ENCODE peak calls at places on chromosomes 11 and 22, in five cellular contexts. C, X, G, T and U are unnamed samples. For H3K4me1, the result is how much of the 10 kb centered on the place peaks cover.

GRCh38 chr22:29951675-29952413 is 68.9 kb downstream of the MTMR3 start:
- DNase-seq in C (no peak), X (no peak), G (no peak), T (no peak), U (no peak)

GRCh38 chr11:126189109-126189929 is 22.1 kb downstream of the RPUSD4 start:
- DNase-seq in C (no peak), X (no peak), G (no peak), T (no peak), U (peak)

GRCh38 chr22:37498289-37498909 is 12.2 kb upstream of the MFNG start:
- DNase-seq in C (no peak), X (peak), G (no peak), T (no peak), U (peak)

GRCh38 chr11:131824766-131825165 is 454.4 kb downstream of the NTM start:
- DNase-seq in C (no peak), X (no peak), G (no peak), T (no peak), U (no peak)

GRCh38 chr11:83540112-83540675 is 254.0 kb upstream of the CCDC90B start:
- DNase-seq in C (no peak), X (no peak), G (no peak), T (no peak), U (no peak)

GRCh38 chr11:77561257-77561656 is 28.5 kb upstream of the AQP11 start:
- DNase-seq in C (no peak), X (no peak), G (no peak), T (no peak), U (no peak)

GRCh38 chr22:50316114-50317065 is 8.9 kb upstream of the PLXNB2 start:
- DNase-seq in C (no peak), X (no peak), G (no peak), T (no peak), U (peak)

GRCh38 chr11:10625281-10625981 is 57.0 kb upstream of the LYVE1 start:
- DNase-seq in C (no peak), X (no peak), G (no peak), T (no peak), U (no peak)

GRCh38 chr22:49369726-49370717 is 457.7 kb downstream of the BRD1 start:
- DNase-seq in C (no peak), X (no peak), G (no peak), T (no peak), U (peak)

GRCh38 chr22:36528336-36528735 is 630 bp downstream of the EIF3D start:
- DNase-seq in C (no peak), X (no peak), G (no peak), T (no peak), U (no peak)

GRCh38 chr11:11706022-11706421 is 84.2 kb upstream of the GALNT18 start:
- DNase-seq in C (no peak), X (no peak), G (no peak), T (no peak), U (no peak)

GRCh38 chr22:26170795-26171194 is 1.5 kb downstream of the SEZ6L start:
- DNase-seq in C (no peak), X (no peak), G (no peak), T (no peak), U (no peak)

GRCh38 chr11:26330255-26330654 is 1.7 kb upstream of the ANO3 start:
- DNase-seq in C (no peak), X (no peak), G (no peak), T (no peak), U (no peak)

GRCh38 chr11:124892131-124892530 is 5.5 kb downstream of the ROBO4 start:
- DNase-seq in C (no peak), X (no peak), G (no peak), T (no peak), U (no peak)
- TF ChIP-seq POLR2A in C (no peak), X (no peak), G (no peak), T (no peak), U (no peak)

GRCh38 chr22:20272700-20273099 is 4.6 kb upstream of the RTN4R start:
- DNase-seq in C (no peak), X (no peak), G (no peak), T (no peak), U (no peak)

GRCh38 chr22:20272174-20272573 is 4.1 kb upstream of the RTN4R start:
- DNase-seq in C (no peak), X (no peak), G (no peak), T (no peak), U (no peak)

GRCh38 chr22:20273720-20274119 is 5.6 kb upstream of the RTN4R start:
- DNase-seq in C (no peak), X (no peak), G (no peak), T (no peak), U (no peak)

GRCh38 chr22:20276468-20276867 is 8.3 kb upstream of the RTN4R start:
- DNase-seq in C (no peak), X (no peak), G (no peak), T (no peak), U (no peak)

GRCh38 chr22:20275836-20276235 is 7.7 kb upstream of the RTN4R start:
- DNase-seq in C (no peak), X (no peak), G (no peak), T (no peak), U (no peak)
- H3K4me1 ChIP-seq in C (under half), X (under half), G (under half), T (under half), U (under half)

GRCh38 chr11:1825039-1825740 is 9.6 kb upstream of the SYT8 start:
- DNase-seq in C (no peak), X (peak), G (no peak), T (no peak), U (peak)
- TF ChIP-seq CTCF in C (no peak), X (peak), G (no peak), T (no peak), U (peak)

GRCh38 chr11:47586456-47586855 is at the start of gene FAM180B:
- DNase-seq in C (no peak), X (no peak), G (no peak), T (no peak), U (peak)

GRCh38 chr11:47587039-47587675 is 679 bp downstream of the FAM180B start:
- DNase-seq in C (no peak), X (no peak), G (no peak), T (no peak), U (peak)

GRCh38 chr11:47589103-47589502 is 2.6 kb downstream of the FAM180B start:
- DNase-seq in C (no peak), X (no peak), G (no peak), T (no peak), U (peak)

GRCh38 chr11:47589504-47590025 is 3.1 kb downstream of the FAM180B start:
- DNase-seq in C (no peak), X (no peak), G (peak), T (peak), U (no peak)

GRCh38 chr11:47587733-47588326 is 1.4 kb downstream of the FAM180B start:
- DNase-seq in C (no peak), X (no peak), G (no peak), T (no peak), U (peak)
- TF ChIP-seq POLR2A in C (no peak), X (no peak), G (no peak), T (no peak), U (no peak)

GRCh38 chr22:38755155-38755910 is 465 bp downstream of the SUN2 start:
- DNase-seq in C (peak), X (peak), G (peak), T (peak), U (peak)
- H3K4me1 ChIP-seq in C (under half), X (under half), G (under half), T (under half), U (half or more)

DNA sequence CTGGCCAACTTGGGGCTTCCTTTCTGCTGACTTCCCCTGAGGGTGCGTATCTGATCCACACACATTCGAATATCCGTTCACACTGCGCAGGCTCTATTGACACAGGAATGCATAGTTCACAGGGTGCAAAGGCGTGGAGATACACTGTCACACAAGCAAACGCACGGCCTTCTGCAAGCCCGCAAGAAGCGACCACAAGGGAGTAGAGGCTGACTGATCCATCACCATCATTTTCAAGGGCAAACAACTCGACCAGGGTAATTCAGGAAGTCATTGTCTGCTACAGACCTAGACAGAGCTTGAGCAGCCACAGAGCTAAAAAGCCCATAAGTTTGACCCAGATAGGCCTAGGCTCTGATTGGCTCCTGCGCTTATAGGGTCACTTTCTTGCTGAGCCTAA is 392.3 kb downstream of the MN1 start:
- DNase-seq in C (no peak), X (no peak), G (no peak), T (no peak), U (no peak)
- TF ChIP-seq CTCF in C (no peak), X (no peak), G (no peak), T (no peak), U (no peak)

GRCh38 chr11:63838150-63838681 is 694 bp upstream of the MARK2 start:
- DNase-seq in C (no peak), X (no peak), G (peak), T (no peak), U (peak)

GRCh38 chr11:63839508-63840355 is 822 bp downstream of the MARK2 start:
- DNase-seq in C (peak), X (no peak), G (peak), T (no peak), U (peak)

GRCh38 chr11:63840356-63841060 is 1.6 kb downstream of the MARK2 start:
- DNase-seq in C (no peak), X (no peak), G (no peak), T (no peak), U (no peak)

GRCh38 chr11:63837719-63838118 is 1.2 kb upstream of the MARK2 start:
- DNase-seq in C (no peak), X (no peak), G (no peak), T (peak), U (peak)

GRCh38 chr11:63838682-63839507 is at the start of gene MARK2:
- DNase-seq in C (peak), X (peak), G (peak), T (peak), U (peak)
- TF ChIP-seq POLR2A in C (peak), X (peak), G (peak), T (peak), U (no peak)

GRCh38 chr11:63916837-63917684 is at the start of gene RCOR2:
- DNase-seq in C (peak), X (peak), G (peak), T (peak), U (peak)
- H3K4me1 ChIP-seq in C (under half), X (under half), G (under half), T (under half), U (half or more)

GRCh38 chr11:67267188-67268035 is 1.1 kb downstream of the GRK2 start:
- DNase-seq in C (peak), X (no peak), G (peak), T (peak), U (peak)
- TF ChIP-seq CTCF in C (no peak), X (no peak), G (no peak), T (no peak), U (no peak)

GRCh38 chr11:67286621-67287333 is 2.3 kb upstream of the ANKRD13D start:
- DNase-seq in C (no peak), X (no peak), G (no peak), T (no peak), U (peak)
- TF ChIP-seq POLR2A in C (no peak), X (no peak), G (no peak), T (no peak), U (no peak)